ENCODE peak calls at places on chromosome 9, in nine cellular contexts. X is sigmoid colon; E is kidney epithelial cell; T is cardiac fibroblast; M is AG09319; H is T-cell; N is activated effector memory CD4-positive, alpha-beta T cell treated with Interleukin-2 at 50 U/mL for 16 hours; K is activated CD8-positive, alpha-beta memory T cell treated with anti-CD3 and anti-CD28 coated beads, Interleukin-2, amount 10 ng/mL, durations not matched to agents 7 days and 5 days; W is left colon. S is an unnamed sample.

GRCh38 chr9:536597-537511 is 304.6 kb upstream of the DMRT1 start:
- DNase-seq in X (no peak), E (no peak), N (no peak), H (no peak), W (no peak), K (no peak), M (no peak), T (no peak), S (no peak)

GRCh38 chr9:88005146-88005750 is 30.9 kb upstream of the CDK20 start:
- DNase-seq in M (no peak), K (no peak), W (no peak), X (no peak), H (no peak), N (no peak), T (peak), E (no peak), S (no peak)

GRCh38 chr9:115593587-115594091 is 475.7 kb upstream of the TNC start:
- DNase-seq in X (no peak), T (peak), M (peak), E (no peak), K (no peak), N (no peak), W (no peak), H (no peak), S (no peak)

GRCh38 chr9:121929893-121930875 is 162.9 kb downstream of the TTLL11 start:
- DNase-seq in K (no peak), E (no peak), X (no peak), H (no peak), M (no peak), N (no peak), T (no peak), W (no peak), S (no peak)

GRCh38 chr9:95495988-95496387 is 20.8 kb downstream of the PTCH1 start:
- DNase-seq in E (no peak), W (no peak), M (no peak), H (no peak), X (no peak), K (no peak), N (no peak), T (no peak), S (no peak)

GRCh38 chr9:70746760-70747159 is 332.3 kb upstream of the KLF9 start:
- DNase-seq in N (no peak), X (no peak), M (no peak), T (peak), W (no peak), E (no peak), K (no peak), H (no peak), S (no peak)

GRCh38 chr9:13002740-13003139 is 227.9 kb downstream of the LURAP1L start:
- DNase-seq in H (no peak), N (no peak), X (no peak), K (no peak), W (no peak), M (no peak), T (no peak), E (no peak), S (no peak)

GRCh38 chr9:120714846-120715231 is 569 bp upstream of the MEGF9 start:
- DNase-seq in N (no peak), E (no peak), W (peak), X (peak), M (no peak), K (no peak), T (no peak), H (no peak), S (no peak)

GRCh38 chr9:6098431-6098830 is 83.0 kb upstream of the RANBP6 start:
- DNase-seq in T (peak), E (no peak), M (no peak), X (no peak), H (no peak), W (no peak), K (no peak), N (no peak), S (no peak)

GRCh38 chr9:93956183-93956784 is 1.1 kb upstream of the BARX1 start:
- DNase-seq in N (no peak), H (no peak), T (no peak), M (no peak), K (no peak), W (no peak), E (no peak), X (no peak), S (no peak)

GRCh38 chr9:84136119-84136868 is 155.7 kb downstream of the RMI1 start:
- DNase-seq in W (peak), H (no peak), T (peak), M (no peak), N (no peak), E (no peak), X (no peak), K (no peak), S (no peak)

GRCh38 chr9:1490341-1491115 is 440.4 kb downstream of the DMRT2 start:
- DNase-seq in T (peak), K (peak), X (no peak), E (no peak), M (no peak), H (no peak), W (no peak), N (no peak), S (no peak)

GRCh38 chr9:22141906-22142305 is 132.8 kb upstream of the CDKN2B start:
- DNase-seq in X (no peak), M (no peak), E (no peak), T (peak), W (no peak), H (no peak), N (no peak), K (no peak), S (no peak)

GRCh38 chr9:137082222-137082924 is 4.4 kb upstream of the MAN1B1 start:
- DNase-seq in N (no peak), X (peak), H (no peak), M (no peak), W (no peak), T (no peak), E (no peak), K (no peak), S (no peak)

GRCh38 chr9:124015091-124015660 is 3.6 kb downstream of the LHX2 start:
- DNase-seq in W (no peak), M (no peak), N (no peak), H (no peak), T (no peak), K (no peak), E (no peak), X (no peak), S (no peak)

GRCh38 chr9:75071530-75072122 is 16.3 kb downstream of the NMRK1 start:
- DNase-seq in N (peak), E (no peak), X (no peak), K (peak), W (peak), M (no peak), T (peak), H (peak), S (no peak)

GRCh38 chr9:87498046-87498815 is 564 bp downstream of the DAPK1 start:
- DNase-seq in M (no peak), T (peak), E (no peak), H (no peak), X (peak), N (no peak), K (no peak), W (peak), S (peak)

S was measured in osteocyte.